ENCODE peak calls at places on chromosome 4, in six cellular contexts. N is K562, X is IMR-90, C is SK-N-SH, H is HCT116, G is HepG2. Y is an unnamed sample.

GRCh38 chr4:87073570-87074470 is 139.0 kb downstream of the AFF1 start:
- DNase-seq in N (no peak), X (peak), C (peak), H (no peak), G (no peak), Y (no peak)

GRCh38 chr4:1872918-1873269 is 1.7 kb downstream of the NSD2 start:
- DNase-seq in N (peak), X (peak), C (no peak), H (no peak), G (no peak), Y (no peak)

GRCh38 chr4:2722033-2722432 is 34.1 kb downstream of the TNIP2 start:
- DNase-seq in N (no peak), X (no peak), C (no peak), H (no peak), G (no peak), Y (no peak)

GRCh38 chr4:7430368-7430964 is 4.3 kb downstream of the PSAPL1 start:
- DNase-seq in N (no peak), X (no peak), C (no peak), H (peak), G (no peak), Y (peak)

GRCh38 chr4:38144029-38144428 is 183.8 kb downstream of the PTTG2 start:
- DNase-seq in N (no peak), X (peak), C (no peak), H (no peak), G (no peak), Y (no peak)

GRCh38 chr4:54661686-54662085 is 3.9 kb downstream of the KIT start:
- DNase-seq in N (no peak), X (peak), C (no peak), H (no peak), G (no peak), Y (no peak)

GRCh38 chr4:164779811-164780216 is 25.9 kb downstream of the SMIM31 start:
- DNase-seq in N (peak), X (peak), C (peak), H (peak), G (peak), Y (peak)

GRCh38 chr4:104524591-104524990 is 29.9 kb upstream of the CXXC4 start:
- DNase-seq in N (no peak), X (peak), C (no peak), H (no peak), G (no peak), Y (no peak)

GRCh38 chr4:118586357-118586790 is 98.8 kb upstream of the METTL14 start:
- DNase-seq in N (peak), X (no peak), C (no peak), H (no peak), G (no peak), Y (no peak)

DNA sequence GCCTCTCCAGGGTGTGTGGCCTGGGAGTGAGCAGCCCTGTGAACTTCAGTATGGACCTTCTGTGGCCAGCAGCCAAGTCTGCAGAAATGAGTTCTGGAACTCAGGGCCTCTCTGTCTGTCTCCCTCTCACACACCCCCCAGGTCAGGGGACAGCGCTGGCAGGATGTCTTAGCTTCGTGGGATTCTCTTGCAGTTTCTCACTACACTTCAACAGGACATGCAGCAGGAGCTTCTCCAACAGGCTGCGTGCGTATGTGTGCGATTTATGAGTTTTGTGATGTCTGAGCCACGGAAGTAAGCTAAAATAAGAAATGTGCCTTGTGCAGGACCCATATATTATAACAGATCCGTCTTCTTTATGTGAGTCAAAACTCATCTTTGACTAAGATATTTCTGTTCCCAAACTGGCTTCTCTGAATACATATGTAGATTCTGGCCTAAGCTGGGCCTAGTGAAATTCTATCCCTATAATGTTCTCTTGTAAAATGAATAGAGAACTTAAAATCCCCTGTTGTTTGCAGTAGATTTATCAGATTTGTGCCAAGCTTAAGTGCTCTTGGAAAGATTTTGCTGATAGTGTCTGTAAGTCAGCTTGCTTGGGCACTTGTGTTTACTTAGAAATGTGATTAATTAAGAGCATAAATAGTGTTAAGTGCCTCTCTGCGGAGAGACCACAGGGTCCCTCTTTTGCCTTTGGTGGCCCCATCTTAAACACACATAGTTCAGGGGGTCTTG is 39.8 kb downstream of the PROM1 start:
- DNase-seq in N (no peak), X (no peak), C (no peak), H (no peak), G (no peak), Y (no peak)
- TF ChIP-seq RAD21 in N (no peak), X (no peak), C (no peak), H (no peak), G (no peak), Y (no peak)

GRCh38 chr4:47530801-47531200 is 45.7 kb downstream of the ATP10D start:
- DNase-seq in N (no peak), X (no peak), C (no peak), H (no peak), G (no peak), Y (no peak)

GRCh38 chr4:47526281-47526680 is 41.2 kb downstream of the ATP10D start:
- DNase-seq in N (no peak), X (peak), C (no peak), H (no peak), G (no peak), Y (no peak)

GRCh38 chr4:47531954-47532321 is 46.9 kb downstream of the ATP10D start:
- DNase-seq in N (no peak), X (no peak), C (no peak), H (no peak), G (no peak), Y (no peak)

GRCh38 chr4:47531241-47531953 is 46.3 kb downstream of the ATP10D start:
- DNase-seq in N (no peak), X (peak), C (no peak), H (no peak), G (peak), Y (no peak)

GRCh38 chr4:47528651-47529050 is 43.6 kb downstream of the ATP10D start:
- DNase-seq in N (no peak), X (peak), C (no peak), H (no peak), G (no peak), Y (no peak)
- TF ChIP-seq RAD21 in N (no peak), X (no peak), C (no peak), H (no peak), G (no peak), Y (no peak)

DNA sequence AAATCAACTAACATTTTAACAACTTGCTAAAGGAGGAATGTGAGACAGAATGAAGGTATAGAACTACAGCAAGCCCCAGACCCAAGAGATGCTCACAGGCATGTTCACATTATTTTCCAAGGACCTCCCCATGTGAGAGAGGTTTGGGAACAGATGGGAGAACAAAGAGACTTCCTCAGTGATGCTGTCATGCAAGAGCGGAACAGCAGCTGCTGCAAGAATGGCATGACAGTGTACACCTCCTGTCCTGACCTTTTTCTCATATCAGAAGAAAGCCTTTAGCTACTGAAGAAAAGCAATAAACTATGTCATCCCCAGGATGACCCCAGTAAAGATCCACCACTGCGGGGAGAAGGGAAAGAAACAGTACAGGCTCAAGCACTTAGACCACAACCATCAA is 7.2 kb downstream of the PRDM5 start:
- DNase-seq in N (no peak), X (no peak), C (no peak), H (no peak), G (no peak), Y (no peak)
- TF ChIP-seq RAD21 in N (no peak), X (no peak), C (no peak), H (no peak), G (no peak), Y (no peak)

DNA sequence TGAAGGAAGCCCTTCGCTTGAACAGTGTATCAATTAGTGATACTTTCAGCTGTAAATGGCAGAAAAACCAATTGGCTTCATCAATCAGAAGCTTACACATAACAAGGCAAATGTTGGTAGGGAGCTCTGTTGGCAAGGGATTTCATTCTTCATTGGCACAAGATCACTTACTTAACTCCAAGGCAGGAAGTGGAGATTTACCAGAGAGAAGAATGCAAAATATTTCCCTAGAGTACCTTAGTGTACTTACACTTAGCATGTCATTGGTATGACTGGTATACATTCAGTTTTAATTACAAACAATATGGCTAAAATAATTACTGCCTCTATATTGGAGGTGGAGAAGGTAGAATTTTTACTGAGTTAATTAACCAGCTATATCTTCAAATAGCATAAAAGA is 545.0 kb downstream of the GABRG1 start:
- DNase-seq in N (no peak), X (no peak), C (no peak), H (no peak), G (no peak), Y (no peak)
- TF ChIP-seq RAD21 in N (no peak), X (no peak), C (no peak), H (no peak), G (no peak), Y (no peak)

GRCh38 chr4:126520731-126521130 is 1112.0 kb upstream of the INTU start:
- DNase-seq in N (no peak), X (no peak), C (no peak), H (no peak), G (no peak), Y (no peak)
- TF ChIP-seq RAD21 in N (no peak), X (no peak), C (no peak), H (no peak), G (no peak), Y (no peak)

DNA sequence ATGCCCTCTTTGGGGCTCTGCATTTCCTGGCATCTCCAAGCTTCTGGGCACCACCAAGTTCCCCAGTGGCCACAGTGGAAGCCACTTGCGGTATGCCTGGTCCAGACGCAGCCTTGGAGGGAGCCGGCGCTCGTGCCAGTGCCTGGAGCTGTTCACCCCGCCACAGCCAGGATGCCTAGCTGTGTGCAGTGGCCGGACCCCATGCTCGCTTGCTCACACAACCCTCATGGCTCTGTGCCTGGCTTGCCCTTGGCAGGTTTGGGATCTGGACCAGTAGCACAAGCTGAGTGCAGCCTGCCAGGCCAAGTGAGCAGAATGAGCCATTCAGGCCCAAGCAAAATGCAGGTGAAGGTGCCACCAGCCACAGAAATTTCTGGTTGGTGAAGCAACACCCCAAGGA is 283.5 kb downstream of the EVC2 start:
- DNase-seq in N (no peak), X (no peak), C (no peak), H (no peak), G (no peak), Y (no peak)
- TF ChIP-seq RAD21 in N (no peak), X (no peak), C (no peak), H (no peak), G (no peak), Y (no peak)

DNA sequence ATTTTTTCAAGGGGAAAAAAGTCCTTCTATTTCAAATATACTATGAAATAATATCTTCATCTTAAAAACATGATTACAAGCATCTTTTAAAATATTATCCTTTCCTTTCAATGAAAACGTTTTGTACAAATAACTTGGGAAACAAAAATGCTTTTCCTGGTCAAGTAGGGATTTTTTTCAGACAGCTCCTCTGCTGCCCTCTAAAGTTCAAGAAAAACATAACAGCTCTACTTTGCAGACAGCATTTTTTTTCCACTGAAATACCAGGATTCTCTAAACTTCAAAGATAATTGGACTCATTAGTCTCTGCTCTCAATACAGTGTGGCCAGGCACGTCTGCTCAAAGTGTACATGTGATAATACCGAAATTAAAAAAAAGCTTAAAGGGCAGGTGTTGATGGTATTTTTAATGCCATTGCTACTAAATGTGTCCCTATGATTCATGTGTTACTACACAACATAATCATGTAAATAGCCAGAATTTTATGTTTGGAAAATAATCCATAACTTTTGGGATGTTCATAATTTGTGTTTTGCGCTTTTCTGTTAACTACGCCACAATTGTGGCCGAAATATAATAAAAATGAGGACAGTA is 479.0 kb downstream of the KCNIP4 start:
- DNase-seq in N (no peak), X (no peak), C (peak), H (no peak), G (peak), Y (no peak)
- TF ChIP-seq RAD21 in N (no peak), X (peak), C (peak), H (peak), G (no peak), Y (peak)

DNA sequence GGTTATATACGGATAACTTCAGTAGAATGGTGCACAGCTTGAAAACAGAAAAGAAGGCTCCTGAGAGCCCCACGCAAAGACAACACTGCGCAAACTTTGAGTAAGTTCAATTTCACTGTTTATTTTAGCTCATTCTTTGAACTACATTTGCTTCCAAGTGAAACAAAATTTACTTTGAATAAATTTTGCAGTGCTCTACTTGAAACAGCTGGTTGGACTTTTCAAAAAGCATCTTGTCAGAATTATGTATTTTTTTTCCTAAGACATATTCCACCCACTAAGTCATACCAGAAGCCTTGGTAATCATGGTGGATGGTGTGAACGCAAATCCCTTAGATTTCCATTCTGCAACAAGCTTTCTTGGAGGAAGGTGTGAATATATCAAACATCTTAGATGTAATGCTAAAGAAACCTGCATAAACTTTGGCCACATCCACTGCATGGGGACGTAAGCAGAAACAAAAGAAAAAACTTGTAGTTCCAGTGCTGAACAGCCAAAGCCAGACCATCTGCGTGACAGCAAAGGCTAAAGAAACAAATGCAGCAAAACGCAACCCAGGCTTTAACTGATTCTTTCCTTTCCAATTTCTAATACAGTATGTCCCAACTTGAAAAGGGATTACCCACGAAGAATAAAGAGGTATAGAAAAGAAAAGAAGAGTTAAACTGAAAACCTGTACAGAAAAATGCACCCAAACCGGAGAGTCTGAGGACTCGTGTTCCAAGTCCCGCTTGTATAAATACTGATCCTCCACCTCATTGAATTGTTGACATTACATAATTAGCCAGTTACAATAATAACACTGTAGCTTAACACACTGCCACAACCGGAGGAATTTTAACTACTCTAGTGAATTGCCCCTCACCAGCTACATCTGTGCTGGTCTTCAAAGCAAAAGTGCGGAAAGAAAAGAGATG is 90.9 kb downstream of the SH3RF1 start:
- DNase-seq in N (no peak), X (peak), C (no peak), H (no peak), G (no peak), Y (no peak)
- TF ChIP-seq RAD21 in N (no peak), X (no peak), C (no peak), H (no peak), G (no peak), Y (no peak)

GRCh38 chr4:130648570-130648969 is 1552.6 kb downstream of the C4orf33 start:
- DNase-seq in N (no peak), X (no peak), C (no peak), H (no peak), G (peak), Y (no peak)

GRCh38 chr4:130646886-130647285 is 1550.9 kb downstream of the C4orf33 start:
- DNase-seq in N (no peak), X (no peak), C (no peak), H (no peak), G (no peak), Y (no peak)
- TF ChIP-seq RAD21 in N (no peak), X (no peak), C (no peak), H (no peak), G (no peak), Y (no peak)

Y was measured in H1.